ENCODE peak calls at places on chromosome 1, in eight cellular contexts. Q is astrocyte of the spinal cord, M is mucosa of descending colon, W is neural progenitor cell, R is spleen, A is AG04450, T is gastrocnemius medialis, S is AG09319. V is an unnamed sample.

GRCh38 chr1:229842302-229843255 is 216.5 kb downstream of the URB2 start:
- DNase-seq in M (no peak), T (no peak), R (no peak), S (no peak), W (no peak), A (no peak), Q (no peak), V (no peak)

GRCh38 chr1:243930822-243931671 is 81.0 kb upstream of the AKT3 start:
- DNase-seq in T (no peak), S (no peak), W (peak; percentile 91), A (no peak), Q (peak; percentile 19), R (no peak), M (no peak), V (no peak)

GRCh38 chr1:69328186-69328585 is 239.5 kb upstream of the LRRC7 start:
- DNase-seq in Q (no peak), T (no peak), M (no peak), A (no peak), R (no peak), W (no peak), S (no peak), V (no peak)

GRCh38 chr1:244451951-244452795 is 464 bp upstream of the ADSS2 start:
- DNase-seq in A (peak; percentile 99), M (peak; percentile 99), T (peak; percentile 99), S (peak; percentile 98), Q (peak; percentile 100), W (peak; percentile 100), R (peak; percentile 100), V (peak; percentile 99)

GRCh38 chr1:14296795-14297194 is 301.7 kb upstream of the KAZN start:
- DNase-seq in M (no peak), A (no peak), S (no peak), Q (peak; percentile 49), T (no peak), R (no peak), W (no peak), V (no peak)

GRCh38 chr1:2229921-2230700 is 2.0 kb downstream of the SKI start:
- DNase-seq in R (peak; percentile 85), S (no peak), W (no peak), Q (no peak), T (peak; percentile 49), M (peak; percentile 69), A (no peak), V (no peak)

GRCh38 chr1:159040206-159040605 is 30.5 kb downstream of the IFI16 start:
- DNase-seq in W (no peak), M (no peak), T (no peak), S (no peak), R (no peak), A (peak; percentile 34), Q (peak; percentile 30), V (no peak)

GRCh38 chr1:30804381-30804780 is 46.8 kb upstream of the LAPTM5 start:
- DNase-seq in M (no peak), W (peak; percentile 68), T (no peak), Q (no peak), R (no peak), A (no peak), S (no peak), V (no peak)

GRCh38 chr1:30572192-30572591 is 151.2 kb downstream of the MATN1 start:
- DNase-seq in T (no peak), R (no peak), W (no peak), M (no peak), Q (no peak), S (no peak), A (no peak), V (no peak)

GRCh38 chr1:22540311-22540710 is 23.0 kb upstream of the EPHA8 start:
- DNase-seq in M (no peak), S (no peak), T (no peak), W (no peak), A (no peak), R (no peak), Q (no peak), V (no peak)

GRCh38 chr1:24847995-24848857 is 81.8 kb downstream of the RUNX3 start:
- DNase-seq in M (peak; percentile 94), R (peak; percentile 98), Q (peak; percentile 83), T (peak; percentile 81), S (peak; percentile 62), A (peak; percentile 77), W (peak; percentile 94), V (peak; percentile 95)

GRCh38 chr1:38073926-38074677 is 27.5 kb upstream of the POU3F1 start:
- DNase-seq in W (no peak), T (no peak), R (no peak), M (no peak), A (no peak), S (no peak), Q (no peak), V (no peak)

GRCh38 chr1:208521534-208521933 is 277.4 kb upstream of the PLXNA2 start:
- DNase-seq in A (no peak), R (no peak), M (no peak), Q (no peak), S (no peak), W (no peak), T (no peak), V (no peak)

GRCh38 chr1:186858923-186859322 is 30.2 kb downstream of the PLA2G4A start:
- DNase-seq in W (no peak), A (no peak), S (no peak), M (no peak), T (no peak), R (no peak), Q (no peak), V (no peak)

GRCh38 chr1:50103615-50104081 is 5.1 kb upstream of the ELAVL4 start:
- DNase-seq in S (no peak), W (no peak), T (no peak), M (no peak), Q (no peak), R (no peak), A (no peak), V (peak; percentile 69)

GRCh38 chr1:50106095-50106761 is 2.5 kb upstream of the ELAVL4 start:
- DNase-seq in R (no peak), W (no peak), S (no peak), M (no peak), A (no peak), Q (no peak), T (no peak), V (peak; percentile 66)

GRCh38 chr1:50109647-50110075 is 941 bp downstream of the ELAVL4 start:
- DNase-seq in Q (no peak), W (no peak), S (no peak), M (no peak), T (no peak), A (no peak), R (no peak), V (peak; percentile 24)

GRCh38 chr1:50108497-50109073 is at the start of gene ELAVL4:
- DNase-seq in S (no peak), A (no peak), T (no peak), W (no peak), R (no peak), M (no peak), Q (no peak), V (peak; percentile 80)

DNA sequence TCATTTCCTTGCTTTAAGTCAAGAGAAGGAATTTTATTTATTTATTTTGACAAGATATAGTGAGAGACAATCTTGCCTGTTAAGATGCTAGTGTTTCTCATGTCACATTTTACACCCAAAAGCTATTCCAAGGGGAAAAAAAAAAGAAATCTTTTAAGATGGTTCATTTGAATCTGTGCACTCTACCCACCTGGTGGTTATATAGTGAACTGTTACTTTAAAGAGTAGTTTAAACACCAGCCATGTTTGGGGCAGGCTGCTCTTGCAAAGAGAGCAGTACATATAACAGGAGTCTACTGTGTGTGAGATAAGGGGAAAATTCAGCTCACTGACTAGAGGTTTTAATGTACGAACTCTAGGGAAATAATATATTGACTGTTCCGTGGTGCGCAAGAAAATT is 3.3 kb upstream of the ELAVL4 start:
- DNase-seq in T (no peak), S (no peak), W (no peak), Q (no peak), M (no peak), R (no peak), A (no peak), V (peak; percentile 21)
- TF ChIP-seq CTCF in T (peak; percentile 11), S (no peak), W (peak; percentile 9), Q (no peak), M (no peak), R (no peak), A (no peak), V (peak; percentile 82)

GRCh38 chr1:191831572-191831971 is 326.7 kb upstream of the RGS18 start:
- DNase-seq in T (no peak), R (no peak), S (no peak), W (peak; percentile 41), Q (peak; percentile 2), M (no peak), A (no peak), V (no peak)
- TF ChIP-seq CTCF in T (no peak), R (no peak), S (no peak), W (peak; percentile 48), Q (no peak), M (no peak), A (no peak), V (no peak)

DNA sequence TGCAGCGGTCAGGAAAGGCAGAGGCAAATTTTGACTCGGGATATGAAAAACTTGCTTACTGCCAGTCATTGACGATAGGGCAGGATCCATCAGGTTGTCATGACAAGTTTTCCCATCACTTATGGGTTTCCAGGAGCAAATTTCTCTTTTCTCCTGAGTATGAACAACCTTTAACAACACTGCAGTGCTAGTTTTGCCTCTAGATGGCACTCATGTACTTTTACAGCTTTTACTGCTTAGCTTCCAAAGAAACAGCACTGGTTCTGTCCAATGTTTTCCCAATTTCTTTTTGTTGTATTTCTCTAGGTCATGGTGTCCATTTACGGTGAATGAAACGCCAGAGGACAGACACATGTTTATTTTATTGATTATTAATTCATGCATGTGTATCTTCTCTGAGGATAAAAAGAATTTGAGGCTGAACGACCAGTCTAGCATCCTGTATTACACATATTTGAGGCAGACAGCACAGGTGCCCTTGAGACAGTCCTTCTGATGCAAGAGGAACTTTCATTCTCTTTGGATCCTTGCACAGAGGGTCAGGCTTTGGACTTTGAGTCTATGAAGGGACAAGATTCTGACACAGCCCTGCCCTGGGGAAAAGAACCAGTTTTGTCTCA is 112.3 kb upstream of the TRABD2B start:
- DNase-seq in A (peak; percentile 18), S (peak; percentile 10), M (no peak), W (peak; percentile 75), T (no peak), R (no peak), Q (peak; percentile 62), V (no peak)
- TF ChIP-seq CTCF in A (peak; percentile 96), S (peak; percentile 88), M (peak; percentile 56), W (peak; percentile 95), T (peak; percentile 74), R (peak; percentile 75), Q (peak; percentile 85), V (peak; percentile 61)

DNA sequence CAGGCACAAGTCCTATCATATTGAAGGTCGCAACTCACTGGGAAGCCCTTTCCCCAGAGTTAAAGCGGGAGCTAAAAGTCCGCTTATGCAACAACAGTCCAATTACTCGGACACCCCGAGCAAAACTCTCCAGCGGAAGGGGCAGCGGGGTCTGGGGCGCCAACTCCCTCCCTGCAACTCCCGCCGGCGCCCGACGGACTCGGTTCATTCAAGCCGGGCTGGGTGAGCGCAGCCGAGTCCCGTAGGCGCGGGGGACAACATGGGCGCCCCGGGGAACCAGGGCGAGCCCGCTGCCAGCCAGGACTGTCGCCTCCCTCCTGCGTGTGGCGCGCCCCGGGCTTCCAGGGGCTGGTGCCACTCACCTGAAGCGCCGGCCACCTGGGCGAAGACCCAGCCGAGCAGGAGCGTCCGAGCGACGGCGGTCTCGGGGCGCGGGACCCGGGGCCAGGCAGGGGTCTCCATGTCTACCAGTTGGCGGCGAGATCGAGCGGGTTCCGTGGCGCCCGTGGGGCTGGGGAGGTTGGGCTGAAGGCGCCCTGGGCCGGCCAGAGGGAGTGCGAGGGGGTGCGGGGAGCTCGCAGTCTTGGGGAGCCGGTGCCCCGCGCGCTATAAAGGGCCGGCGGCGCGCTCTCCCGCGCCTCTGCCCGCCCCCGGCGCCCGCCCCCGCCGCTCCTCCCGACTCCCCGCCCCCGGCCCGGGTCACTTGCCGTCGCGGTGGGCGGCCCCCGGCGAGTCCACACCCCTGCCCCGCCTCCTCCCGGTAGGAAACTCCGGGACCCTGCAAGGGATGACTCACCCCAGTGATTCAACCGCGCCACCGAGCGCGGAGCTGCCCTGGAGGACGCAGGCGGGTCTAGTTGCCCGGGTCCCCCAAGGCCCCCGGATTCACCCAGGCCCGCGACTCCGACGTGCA is at the start of gene F3:
- DNase-seq in W (peak; percentile 86), Q (peak; percentile 88), A (no peak), R (peak; percentile 91), M (peak; percentile 96), T (peak; percentile 77), S (peak; percentile 85), V (peak; percentile 72)
- TF ChIP-seq CTCF in W (peak; percentile 20), Q (no peak), A (peak; percentile 25), R (no peak), M (no peak), T (no peak), S (no peak), V (no peak)

V was measured in glutamatergic neuron.